ENCODE peak calls at places on chromosomes 16 and 17, in seven cellular contexts. One of them, this sample, is unnamed.
A peak's percentile ranks its signal among the peaks of the same experiment; 100 is the strongest.

GRCh38 chr16:30724641-30725464 is 23.4 kb upstream of the PHKG2 start:
- DNase-seq in cerebellar nuclear complex: no peak
- DNase-seq in naive thymus-derived CD4-positive, alpha-beta T cell: no peak
- DNase-seq in fibroblast of the aortic adventitia: no peak
- DNase-seq in H9: no peak
- DNase-seq in NCI-H1417: no peak
- DNase-seq in foreskin fibroblast: no peak
- DNase-seq in this sample: no peak

GRCh38 chr17:3989156-3989886 is 25.1 kb upstream of the ATP2A3 start:
- DNase-seq in foreskin fibroblast: no peak
- DNase-seq in cerebellar nuclear complex: no peak
- DNase-seq in naive thymus-derived CD4-positive, alpha-beta T cell: no peak
- DNase-seq in H9: peak; percentile 33
- DNase-seq in NCI-H1417: no peak
- DNase-seq in fibroblast of the aortic adventitia: no peak
- DNase-seq in this sample: no peak

GRCh38 chr17:35167046-35167445 is 19.4 kb downstream of the UNC45B start:
- DNase-seq in H9: no peak
- DNase-seq in fibroblast of the aortic adventitia: no peak
- DNase-seq in cerebellar nuclear complex: no peak
- DNase-seq in naive thymus-derived CD4-positive, alpha-beta T cell: no peak
- DNase-seq in foreskin fibroblast: no peak
- DNase-seq in NCI-H1417: no peak
- DNase-seq in this sample: no peak

GRCh38 chr17:4229627-4230026 is 34.2 kb downstream of the ANKFY1 start:
- DNase-seq in foreskin fibroblast: peak; percentile 72
- DNase-seq in fibroblast of the aortic adventitia: peak; percentile 78
- DNase-seq in NCI-H1417: no peak
- DNase-seq in naive thymus-derived CD4-positive, alpha-beta T cell: no peak
- DNase-seq in H9: no peak
- DNase-seq in cerebellar nuclear complex: no peak
- DNase-seq in this sample: no peak

GRCh38 chr16:14003119-14003570 is 68.0 kb upstream of the MRTFB start:
- DNase-seq in H9: peak; percentile 80
- DNase-seq in NCI-H1417: no peak
- DNase-seq in cerebellar nuclear complex: no peak
- DNase-seq in naive thymus-derived CD4-positive, alpha-beta T cell: no peak
- DNase-seq in fibroblast of the aortic adventitia: peak; percentile 47
- DNase-seq in foreskin fibroblast: peak; percentile 93
- DNase-seq in this sample: peak; percentile 83

GRCh38 chr17:13550291-13550690 is 51.4 kb downstream of the HS3ST3A1 start:
- DNase-seq in naive thymus-derived CD4-positive, alpha-beta T cell: no peak
- DNase-seq in cerebellar nuclear complex: no peak
- DNase-seq in NCI-H1417: no peak
- DNase-seq in H9: no peak
- DNase-seq in foreskin fibroblast: peak; percentile 71
- DNase-seq in fibroblast of the aortic adventitia: no peak
- DNase-seq in this sample: no peak

GRCh38 chr16:57738844-57739243 is 3.3 kb downstream of the KATNB1 start:
- DNase-seq in H9: no peak
- DNase-seq in naive thymus-derived CD4-positive, alpha-beta T cell: no peak
- DNase-seq in fibroblast of the aortic adventitia: no peak
- DNase-seq in cerebellar nuclear complex: no peak
- DNase-seq in foreskin fibroblast: no peak
- DNase-seq in NCI-H1417: no peak
- DNase-seq in this sample: no peak

GRCh38 chr17:61442878-61443474 is 9.2 kb upstream of the TBX4 start:
- DNase-seq in H9: no peak
- DNase-seq in foreskin fibroblast: no peak
- DNase-seq in NCI-H1417: no peak
- DNase-seq in naive thymus-derived CD4-positive, alpha-beta T cell: no peak
- DNase-seq in cerebellar nuclear complex: no peak
- DNase-seq in fibroblast of the aortic adventitia: no peak
- DNase-seq in this sample: no peak

GRCh38 chr17:40883960-40884359 is 1.1 kb downstream of the KRT20 start:
- DNase-seq in fibroblast of the aortic adventitia: no peak
- DNase-seq in cerebellar nuclear complex: no peak
- DNase-seq in naive thymus-derived CD4-positive, alpha-beta T cell: no peak
- DNase-seq in foreskin fibroblast: no peak
- DNase-seq in H9: no peak
- DNase-seq in NCI-H1417: no peak
- DNase-seq in this sample: no peak

GRCh38 chr16:1046271-1046955 is 26.1 kb upstream of the SSTR5 start:
- DNase-seq in NCI-H1417: no peak
- DNase-seq in cerebellar nuclear complex: no peak
- DNase-seq in foreskin fibroblast: no peak
- DNase-seq in naive thymus-derived CD4-positive, alpha-beta T cell: no peak
- DNase-seq in fibroblast of the aortic adventitia: no peak
- DNase-seq in H9: no peak
- DNase-seq in this sample: no peak

GRCh38 chr16:3592559-3592958 is 15.4 kb upstream of the NLRC3 start:
- DNase-seq in NCI-H1417: no peak
- DNase-seq in cerebellar nuclear complex: no peak
- DNase-seq in H9: no peak
- DNase-seq in fibroblast of the aortic adventitia: no peak
- DNase-seq in foreskin fibroblast: no peak
- DNase-seq in naive thymus-derived CD4-positive, alpha-beta T cell: no peak
- DNase-seq in this sample: no peak

GRCh38 chr17:16472539-16472938 is 19.5 kb downstream of the LRRC75A start:
- DNase-seq in fibroblast of the aortic adventitia: peak; percentile 58
- DNase-seq in cerebellar nuclear complex: no peak
- DNase-seq in NCI-H1417: no peak
- DNase-seq in naive thymus-derived CD4-positive, alpha-beta T cell: no peak
- DNase-seq in H9: no peak
- DNase-seq in foreskin fibroblast: no peak
- DNase-seq in this sample: no peak

GRCh38 chr16:4316732-4317461 is 1.0 kb downstream of the GLIS2 start:
- DNase-seq in NCI-H1417: peak; percentile 9
- DNase-seq in foreskin fibroblast: peak; percentile 82
- DNase-seq in cerebellar nuclear complex: no peak
- DNase-seq in naive thymus-derived CD4-positive, alpha-beta T cell: no peak
- DNase-seq in H9: no peak
- DNase-seq in fibroblast of the aortic adventitia: peak; percentile 79
- DNase-seq in this sample: no peak

GRCh38 chr17:20122236-20122879 is 113.2 kb downstream of the SPECC1 start:
- DNase-seq in cerebellar nuclear complex: no peak
- DNase-seq in fibroblast of the aortic adventitia: no peak
- DNase-seq in NCI-H1417: no peak
- DNase-seq in H9: no peak
- DNase-seq in foreskin fibroblast: no peak
- DNase-seq in naive thymus-derived CD4-positive, alpha-beta T cell: no peak
- DNase-seq in this sample: no peak

GRCh38 chr17:2179615-2180295 is 123.8 kb downstream of the SMG6 start:
- DNase-seq in cerebellar nuclear complex: no peak
- DNase-seq in NCI-H1417: no peak
- DNase-seq in H9: no peak
- DNase-seq in fibroblast of the aortic adventitia: peak; percentile 99
- DNase-seq in naive thymus-derived CD4-positive, alpha-beta T cell: no peak
- DNase-seq in foreskin fibroblast: peak; percentile 98
- DNase-seq in this sample: no peak

GRCh38 chr16:3460121-3460520 is 16.6 kb downstream of the NAA60 start:
- DNase-seq in fibroblast of the aortic adventitia: no peak
- DNase-seq in H9: no peak
- DNase-seq in NCI-H1417: no peak
- DNase-seq in cerebellar nuclear complex: no peak
- DNase-seq in foreskin fibroblast: no peak
- DNase-seq in naive thymus-derived CD4-positive, alpha-beta T cell: no peak
- DNase-seq in this sample: no peak

This sample was measured in neural progenitor cell.